ENCODE peak calls at places on chromosomes 1 and 21, in five cellular contexts. D is GM23248; E is Panc1; I is heart left ventricle; K is CD8-positive, alpha-beta memory T cell. W is an unnamed sample. For H3K4me1, the result is how much of the 10 kb centered on the place peaks cover.

GRCh38 chr1:38045431-38046332 is 911 bp downstream of the POU3F1 start:
- DNase-seq in D (peak), E (no peak), I (no peak), K (no peak), W (peak)

GRCh38 chr1:62439652-62440371 is 3.0 kb downstream of the USP1 start:
- DNase-seq in D (no peak), E (no peak), I (no peak), K (no peak), W (no peak)

GRCh38 chr1:223714849-223715709 is 2.7 kb downstream of the CAPN2 start:
- DNase-seq in D (peak), E (no peak), I (no peak), K (no peak), W (peak)

GRCh38 chr1:112701227-112702066 is 5.5 kb downstream of the RHOC start:
- DNase-seq in D (no peak), E (no peak), I (no peak), K (no peak), W (no peak)

GRCh38 chr1:29802181-29803068 is 566.1 kb downstream of the PTPRU start:
- DNase-seq in D (no peak), E (no peak), I (no peak), K (no peak), W (no peak)

GRCh38 chr1:61165402-61165801 is 83.0 kb downstream of the NFIA start:
- DNase-seq in D (no peak), E (no peak), I (no peak), K (no peak), W (no peak)

GRCh38 chr1:174982971-174983689 is 16.6 kb upstream of the CACYBP start:
- DNase-seq in D (peak), E (no peak), I (no peak), K (no peak), W (no peak)

GRCh38 chr1:221415626-221416025 is 326.3 kb downstream of the DUSP10 start:
- DNase-seq in D (no peak), E (no peak), I (no peak), K (no peak), W (no peak)

GRCh38 chr1:66217021-66217420 is 316.9 kb upstream of the SGIP1 start:
- DNase-seq in D (peak), E (no peak), I (no peak), K (no peak), W (no peak)

GRCh38 chr21:33760641-33761103 is 118.4 kb downstream of the ITSN1 start:
- DNase-seq in D (peak), E (no peak), I (no peak), K (no peak), W (no peak)

GRCh38 chr1:87221008-87221407 is 107.7 kb upstream of the LMO4 start:
- DNase-seq in D (no peak), E (no peak), I (no peak), K (no peak), W (no peak)

GRCh38 chr1:30273456-30273855 is 449.9 kb downstream of the MATN1 start:
- DNase-seq in D (no peak), E (no peak), I (no peak), K (no peak), W (no peak)

GRCh38 chr1:1069061-1069710 is 4.9 kb downstream of the RNF223 start:
- DNase-seq in D (peak), E (peak), I (peak), K (peak), W (peak)

GRCh38 chr21:44549525-44550211 is 1.6 kb downstream of the KRTAP10-2 start:
- DNase-seq in D (no peak), E (no peak), I (no peak), K (no peak), W (peak)

GRCh38 chr21:39319814-39320332 is 6.4 kb upstream of the BRWD1 start:
- DNase-seq in D (peak), E (no peak), I (no peak), K (no peak), W (no peak)

GRCh38 chr1:211345719-211346118 is 19.1 kb downstream of the TRAF5 start:
- DNase-seq in D (no peak), E (no peak), I (no peak), K (no peak), W (no peak)

GRCh38 chr1:245860681-245861552 is 646.2 kb downstream of the SMYD3 start:
- DNase-seq in D (peak), E (no peak), I (no peak), K (no peak), W (no peak)

GRCh38 chr1:82391712-82392111 is 591.0 kb downstream of the ADGRL2 start:
- DNase-seq in D (no peak), E (no peak), I (no peak), K (no peak), W (no peak)

GRCh38 chr1:204573563-204573925 is 57.3 kb downstream of the MDM4 start:
- DNase-seq in D (peak), E (peak), I (no peak), K (no peak), W (no peak)
- H3K4me1 ChIP-seq in D (under half), E (under half), I (under half), K (under half), W (under half)

GRCh38 chr1:39845569-39846566 is 37.4 kb downstream of the TRIT1 start:
- DNase-seq in D (peak), E (no peak), I (peak), K (peak), W (peak)
- H3K4me1 ChIP-seq in D (under half), E (under half), I (under half), K (half or more), W (under half)

DNA sequence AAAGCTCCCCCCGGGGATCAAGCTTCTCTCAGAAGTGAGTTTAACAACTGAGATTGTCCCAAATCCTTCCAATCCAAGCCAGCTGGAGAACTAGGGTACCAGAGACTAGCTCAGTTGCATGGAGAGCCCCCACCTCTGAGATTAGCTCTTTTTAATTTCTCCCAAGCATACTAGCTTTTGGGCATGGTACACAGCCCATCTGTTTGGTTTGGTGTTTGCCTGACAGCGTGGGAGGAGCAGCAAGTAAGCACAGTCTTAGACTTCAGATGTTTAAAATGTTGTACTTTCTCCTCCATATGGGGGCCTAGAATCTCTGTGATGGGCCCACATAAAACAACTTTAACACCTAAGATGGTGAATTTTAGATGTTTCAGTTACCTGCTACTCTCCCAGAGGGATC is 142.8 kb downstream of the ASTN1 start:
- DNase-seq in D (no peak), E (no peak), I (no peak), K (no peak), W (no peak)
- H3K4me1 ChIP-seq in D (under half), E (under half), I (under half), K (under half), W (under half)

GRCh38 chr1:224763126-224763764 is 147.1 kb downstream of the CNIH3 start:
- DNase-seq in D (peak), E (no peak), I (no peak), K (no peak), W (no peak)

GRCh38 chr1:224762701-224763100 is 146.6 kb downstream of the CNIH3 start:
- DNase-seq in D (no peak), E (no peak), I (no peak), K (no peak), W (no peak)

GRCh38 chr1:224768971-224769370 is 152.9 kb downstream of the CNIH3 start:
- DNase-seq in D (no peak), E (no peak), I (no peak), K (no peak), W (no peak)

GRCh38 chr1:224767031-224767430 is 150.9 kb downstream of the CNIH3 start:
- DNase-seq in D (no peak), E (no peak), I (no peak), K (no peak), W (no peak)

GRCh38 chr1:224766266-224766665 is 150.1 kb downstream of the CNIH3 start:
- DNase-seq in D (no peak), E (no peak), I (no peak), K (no peak), W (no peak)
- H3K4me1 ChIP-seq in D (under half), E (under half), I (under half), K (under half), W (under half)

GRCh38 chr1:56389813-56390539 is 189.4 kb downstream of the PLPP3 start:
- DNase-seq in D (no peak), E (no peak), I (no peak), K (no peak), W (no peak)
- H3K4me1 ChIP-seq in D (under half), E (under half), I (under half), K (under half), W (under half)

GRCh38 chr1:247228133-247228532 is 27.7 kb upstream of the VN1R5 start:
- DNase-seq in D (peak), E (no peak), I (no peak), K (no peak), W (no peak)
- H3K4me1 ChIP-seq in D (under half), E (under half), I (under half), K (under half), W (under half)

GRCh38 chr1:21620461-21620860 is 48.7 kb downstream of the RAP1GAP start:
- DNase-seq in D (peak), E (no peak), I (no peak), K (no peak), W (no peak)

GRCh38 chr1:21622466-21623315 is 46.5 kb downstream of the RAP1GAP start:
- DNase-seq in D (peak), E (no peak), I (no peak), K (no peak), W (peak)

GRCh38 chr1:21620011-21620410 is 49.1 kb downstream of the RAP1GAP start:
- DNase-seq in D (no peak), E (no peak), I (no peak), K (no peak), W (no peak)

GRCh38 chr1:21621761-21622436 is 47.3 kb downstream of the RAP1GAP start:
- DNase-seq in D (no peak), E (no peak), I (no peak), K (no peak), W (no peak)

GRCh38 chr1:21621051-21621450 is 48.1 kb downstream of the RAP1GAP start:
- DNase-seq in D (no peak), E (no peak), I (no peak), K (no peak), W (no peak)
- H3K4me1 ChIP-seq in D (under half), E (under half), I (under half), K (under half), W (under half)

GRCh38 chr1:109620396-109620817 is 770 bp downstream of the AMPD2 start:
- DNase-seq in D (peak), E (no peak), I (no peak), K (no peak), W (no peak)
- H3K4me1 ChIP-seq in D (half or more), E (under half), I (under half), K (half or more), W (half or more)

GRCh38 chr21:42238185-42238934 is 19.4 kb downstream of the ABCG1 start:
- DNase-seq in D (no peak), E (no peak), I (no peak), K (peak), W (no peak)
- H3K4me1 ChIP-seq in D (under half), E (under half), I (under half), K (half or more), W (half or more)

GRCh38 chr1:113858982-113859381 is 12.5 kb downstream of the PTPN22 start:
- DNase-seq in D (no peak), E (no peak), I (no peak), K (no peak), W (no peak)

GRCh38 chr1:113860891-113861290 is 10.6 kb downstream of the PTPN22 start:
- DNase-seq in D (peak), E (no peak), I (no peak), K (no peak), W (no peak)

GRCh38 chr1:113858418-113858817 is 13.1 kb downstream of the PTPN22 start:
- DNase-seq in D (no peak), E (no peak), I (no peak), K (no peak), W (no peak)

GRCh38 chr1:113861641-113862040 is 9.9 kb downstream of the PTPN22 start:
- DNase-seq in D (no peak), E (no peak), I (no peak), K (no peak), W (no peak)

DNA sequence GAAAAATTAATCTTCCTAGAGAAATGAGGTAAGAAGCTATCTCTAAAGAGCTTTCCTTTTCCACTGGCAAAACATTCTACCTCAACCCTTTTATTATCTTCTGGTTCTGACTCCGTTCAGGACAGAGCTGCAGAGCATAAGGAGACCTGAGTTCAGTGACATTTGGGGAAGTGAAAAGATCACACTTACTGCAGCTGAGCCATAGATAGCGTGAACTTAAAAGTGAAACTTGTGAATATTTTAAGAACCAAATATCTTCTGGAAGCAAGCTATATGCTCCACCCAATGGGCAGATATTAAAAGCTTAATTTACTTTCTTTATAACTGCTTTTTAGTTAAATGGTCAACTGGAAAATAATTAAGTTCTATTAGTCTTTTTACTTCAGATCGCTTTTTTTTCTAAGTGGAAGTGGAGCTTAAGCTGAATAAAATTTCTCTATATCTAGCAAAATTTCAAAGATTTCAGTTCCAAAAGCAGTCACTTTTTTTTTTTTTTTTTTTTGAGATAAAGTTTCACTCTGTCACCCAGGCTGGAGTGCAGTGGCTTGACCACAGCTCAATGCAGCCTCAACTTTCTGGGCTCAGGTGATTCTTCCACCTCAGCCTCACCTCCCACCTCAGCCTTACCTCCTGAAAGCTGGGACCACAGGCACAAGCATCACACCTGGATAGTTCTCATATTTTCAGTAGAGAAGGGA is 11.9 kb downstream of the PTPN22 start:
- DNase-seq in D (peak), E (no peak), I (no peak), K (no peak), W (no peak)
- H3K4me1 ChIP-seq in D (under half), E (under half), I (under half), K (under half), W (under half)

W was measured in lower lobe of right lung.